ENCODE peak calls at places on chromosomes 16 and 17, in nine cellular contexts. I, J, G, V, H, F, K, B and Y are unnamed samples.

GRCh38 chr16:75093598-75094540 is 22.7 kb downstream of the LDHD start:
- DNase-seq in I (no peak), J (no peak), G (no peak), V (no peak), H (no peak), F (no peak), K (no peak), B (peak), Y (no peak)

GRCh38 chr17:30393491-30393890 is 14.8 kb downstream of the CPD start:
- DNase-seq in I (no peak), J (no peak), G (no peak), V (no peak), H (no peak), F (no peak), K (no peak), B (no peak), Y (no peak)

GRCh38 chr16:53054670-53055485 is at the start of gene CHD9:
- DNase-seq in I (peak), J (peak), G (peak), V (peak), H (peak), F (peak), K (peak), B (peak), Y (peak)

GRCh38 chr16:74201561-74201960 is 95.1 kb upstream of the PSMD7 start:
- DNase-seq in I (no peak), J (no peak), G (no peak), V (no peak), H (no peak), F (no peak), K (no peak), B (no peak), Y (no peak)

GRCh38 chr17:64327201-64327930 is 63.3 kb downstream of the PECAM1 start:
- DNase-seq in I (no peak), J (no peak), G (no peak), V (no peak), H (no peak), F (no peak), K (no peak), B (no peak), Y (no peak)

GRCh38 chr16:87464691-87465300 is 28.0 kb downstream of the ZCCHC14 start:
- DNase-seq in I (peak), J (peak), G (peak), V (peak), H (no peak), F (no peak), K (peak), B (no peak), Y (peak)

GRCh38 chr16:30602595-30603277 is 7.5 kb downstream of the ZNF689 start:
- DNase-seq in I (no peak), J (no peak), G (no peak), V (no peak), H (no peak), F (no peak), K (no peak), B (no peak), Y (no peak)

GRCh38 chr16:12651765-12652531 is 151.7 kb downstream of the CPPED1 start:
- DNase-seq in I (no peak), J (no peak), G (no peak), V (no peak), H (no peak), F (no peak), K (no peak), B (no peak), Y (no peak)

GRCh38 chr17:82937411-82938371 is 97.9 kb upstream of the ZNF750 start:
- DNase-seq in I (no peak), J (peak), G (no peak), V (peak), H (no peak), F (no peak), K (no peak), B (no peak), Y (no peak)

GRCh38 chr16:28863929-28864886 is 565 bp downstream of the SH2B1 start:
- DNase-seq in I (no peak), J (no peak), G (no peak), V (peak), H (peak), F (no peak), K (no peak), B (no peak), Y (no peak)

GRCh38 chr17:65925606-65926307 is 266.2 kb downstream of the CEP112 start:
- DNase-seq in I (no peak), J (no peak), G (no peak), V (no peak), H (no peak), F (no peak), K (no peak), B (no peak), Y (no peak)

GRCh38 chr17:49440581-49440980 is 25.9 kb upstream of the PHB1 start:
- DNase-seq in I (no peak), J (no peak), G (no peak), V (no peak), H (no peak), F (no peak), K (no peak), B (no peak), Y (no peak)

GRCh38 chr17:8384801-8385335 is 1.9 kb upstream of the RPL26 start:
- DNase-seq in I (no peak), J (no peak), G (no peak), V (no peak), H (no peak), F (no peak), K (no peak), B (no peak), Y (no peak)

GRCh38 chr16:70433456-70434103 is 5.3 kb downstream of the ST3GAL2 start:
- DNase-seq in I (no peak), J (peak), G (no peak), V (peak), H (no peak), F (no peak), K (no peak), B (no peak), Y (no peak)

GRCh38 chr16:65037558-65037957 is 84.3 kb downstream of the CDH11 start:
- DNase-seq in I (no peak), J (no peak), G (no peak), V (no peak), H (no peak), F (no peak), K (no peak), B (no peak), Y (no peak)

GRCh38 chr17:9684955-9685621 is 39.8 kb downstream of the USP43 start:
- DNase-seq in I (no peak), J (no peak), G (no peak), V (no peak), H (no peak), F (no peak), K (no peak), B (no peak), Y (no peak)

GRCh38 chr17:42971589-42971988 is 7.3 kb upstream of the AARSD1 start:
- DNase-seq in I (no peak), J (no peak), G (no peak), V (no peak), H (no peak), F (no peak), K (no peak), B (no peak), Y (no peak)

GRCh38 chr16:53433930-53434435 is 288 bp upstream of the RBL2 start:
- DNase-seq in I (no peak), J (no peak), G (peak), V (no peak), H (no peak), F (peak), K (no peak), B (no peak), Y (peak)

GRCh38 chr16:78654929-78655328 is 555.5 kb downstream of the WWOX start:
- DNase-seq in I (no peak), J (no peak), G (no peak), V (no peak), H (no peak), F (no peak), K (no peak), B (no peak), Y (no peak)

GRCh38 chr16:54687043-54687655 is 243.5 kb upstream of the IRX5 start:
- DNase-seq in I (no peak), J (no peak), G (no peak), V (no peak), H (no peak), F (no peak), K (no peak), B (no peak), Y (no peak)

GRCh38 chr16:4873091-4873490 is 25.8 kb downstream of the UBN1 start:
- DNase-seq in I (no peak), J (no peak), G (no peak), V (no peak), H (no peak), F (no peak), K (no peak), B (no peak), Y (no peak)

GRCh38 chr17:38868095-38868967 is 1.5 kb upstream of the LASP1 start:
- DNase-seq in I (no peak), J (no peak), G (no peak), V (peak), H (no peak), F (no peak), K (no peak), B (peak), Y (peak)

GRCh38 chr17:75681289-75681688 is 14.2 kb downstream of the SAP30BP start:
- DNase-seq in I (no peak), J (no peak), G (no peak), V (no peak), H (no peak), F (no peak), K (no peak), B (no peak), Y (no peak)

GRCh38 chr17:45137561-45138305 is 2.2 kb downstream of the ACBD4 start:
- DNase-seq in I (no peak), J (no peak), G (no peak), V (peak), H (no peak), F (no peak), K (no peak), B (no peak), Y (no peak)

GRCh38 chr17:38870259-38871165 is 654 bp downstream of the LASP1 start:
- DNase-seq in I (peak), J (peak), G (peak), V (peak), H (peak), F (no peak), K (peak), B (peak), Y (peak)

GRCh38 chr16:29641561-29641960 is 21.5 kb upstream of the SPN start:
- DNase-seq in I (no peak), J (no peak), G (no peak), V (no peak), H (peak), F (no peak), K (no peak), B (no peak), Y (peak)

GRCh38 chr16:31508706-31509523 is 724 bp upstream of the RUSF1 start:
- DNase-seq in I (no peak), J (no peak), G (no peak), V (no peak), H (no peak), F (no peak), K (no peak), B (no peak), Y (no peak)

GRCh38 chr17:44971776-44972483 is 3.8 kb upstream of the C1QL1 start:
- DNase-seq in I (peak), J (no peak), G (peak), V (no peak), H (no peak), F (no peak), K (no peak), B (no peak), Y (no peak)

GRCh38 chr16:72244853-72245252 is 72.9 kb upstream of the PMFBP1 start:
- DNase-seq in I (no peak), J (no peak), G (no peak), V (no peak), H (no peak), F (no peak), K (no peak), B (no peak), Y (no peak)